ENCODE peak calls at places on chromosomes 7 and 10, in nine cellular contexts. Y is NCI-H226; X is mammary epithelial cell; B is uterus; D is BJ; A is activated T-cell treated with anti-CD3 and anti-CD28 coated beads for 48 hours; E is CD4-positive, CD25-positive, alpha-beta regulatory T cell; G is CD8-positive, alpha-beta T cell; N is Kasumi-1. U is an unnamed sample.

GRCh38 chr10:17528296-17528862 is 74.0 kb upstream of the ST8SIA6 start:
- DNase-seq in Y (no peak), X (no peak), B (no peak), D (no peak), A (no peak), E (no peak), G (no peak), N (no peak), U (no peak)

GRCh38 chr7:127844165-127844564 is 187.1 kb downstream of the LRRC4 start:
- DNase-seq in Y (no peak), X (no peak), B (no peak), D (no peak), A (no peak), E (no peak), G (no peak), N (no peak), U (no peak)

GRCh38 chr7:36227223-36227622 is 74.2 kb downstream of the EEPD1 start:
- DNase-seq in Y (no peak), X (no peak), B (peak), D (peak), A (no peak), E (no peak), G (no peak), N (no peak), U (no peak)

GRCh38 chr7:46725136-46725535 is 804.1 kb upstream of the IGFBP3 start:
- DNase-seq in Y (no peak), X (peak), B (no peak), D (no peak), A (no peak), E (no peak), G (no peak), N (no peak), U (no peak)

GRCh38 chr7:111041577-111041976 is 49.4 kb upstream of the LRRN3 start:
- DNase-seq in Y (peak), X (peak), B (no peak), D (no peak), A (no peak), E (no peak), G (no peak), N (no peak), U (no peak)

GRCh38 chr7:96300487-96300886 is 21.4 kb downstream of the SLC25A13 start:
- DNase-seq in Y (peak), X (no peak), B (no peak), D (no peak), A (no peak), E (no peak), G (no peak), N (no peak), U (no peak)

GRCh38 chr7:53272081-53272480 is 236.6 kb downstream of the POM121L12 start:
- DNase-seq in Y (no peak), X (no peak), B (no peak), D (no peak), A (no peak), E (no peak), G (no peak), N (no peak), U (no peak)

GRCh38 chr7:117230276-117231046 is 92.4 kb downstream of the WNT2 start:
- DNase-seq in Y (no peak), X (no peak), B (no peak), D (peak), A (no peak), E (no peak), G (no peak), N (peak), U (peak)

GRCh38 chr10:46560952-46561351 is 4.5 kb upstream of the GPRIN2 start:
- DNase-seq in Y (no peak), X (no peak), B (peak), D (no peak), A (no peak), E (no peak), G (no peak), N (no peak), U (peak)

GRCh38 chr7:69728299-69728698 is 130.0 kb downstream of the AUTS2 start:
- DNase-seq in Y (no peak), X (no peak), B (no peak), D (no peak), A (no peak), E (no peak), G (no peak), N (no peak), U (no peak)

GRCh38 chr7:35556532-35557471 is 138.1 kb downstream of the HERPUD2 start:
- DNase-seq in Y (no peak), X (no peak), B (no peak), D (no peak), A (no peak), E (no peak), G (no peak), N (peak), U (no peak)

GRCh38 chr7:25169683-25170082 is 44.6 kb upstream of the CYCS start:
- DNase-seq in Y (no peak), X (no peak), B (no peak), D (no peak), A (no peak), E (no peak), G (no peak), N (no peak), U (no peak)

GRCh38 chr10:131727612-131728011 is 173.2 kb upstream of the PPP2R2D start:
- DNase-seq in Y (no peak), X (no peak), B (no peak), D (no peak), A (no peak), E (no peak), G (no peak), N (no peak), U (no peak)

GRCh38 chr10:17607603-17608332 is 9.4 kb downstream of the HACD1 start:
- DNase-seq in Y (peak), X (peak), B (no peak), D (no peak), A (no peak), E (peak), G (no peak), N (peak), U (no peak)

GRCh38 chr7:143257501-143257900 is 5.7 kb upstream of the GSTK1 start:
- DNase-seq in Y (no peak), X (peak), B (no peak), D (no peak), A (no peak), E (no peak), G (no peak), N (no peak), U (no peak)

GRCh38 chr10:43299579-43299978 is 32.7 kb upstream of the RASGEF1A start:
- DNase-seq in Y (no peak), X (no peak), B (no peak), D (no peak), A (peak), E (peak), G (peak), N (no peak), U (no peak)

GRCh38 chr7:138097064-138097741 is 20.9 kb downstream of the AKR1D1 start:
- DNase-seq in Y (peak), X (peak), B (no peak), D (no peak), A (no peak), E (no peak), G (no peak), N (peak), U (no peak)

GRCh38 chr7:38863609-38864291 is 45.2 kb downstream of the VPS41 start:
- DNase-seq in Y (no peak), X (peak), B (no peak), D (no peak), A (no peak), E (no peak), G (no peak), N (no peak), U (no peak)

GRCh38 chr7:148242271-148242801 is 348.2 kb upstream of the C7orf33 start:
- DNase-seq in Y (no peak), X (peak), B (peak), D (no peak), A (no peak), E (no peak), G (no peak), N (peak), U (no peak)

GRCh38 chr7:66952343-66953043 is 31.5 kb downstream of the TMEM248 start:
- DNase-seq in Y (peak), X (peak), B (no peak), D (no peak), A (no peak), E (no peak), G (no peak), N (no peak), U (no peak)

GRCh38 chr10:18238875-18239485 is 98.8 kb downstream of the CACNB2 start:
- DNase-seq in Y (peak), X (peak), B (no peak), D (no peak), A (no peak), E (no peak), G (no peak), N (peak), U (no peak)

GRCh38 chr7:5693529-5693928 is 87.9 kb downstream of the RNF216 start:
- DNase-seq in Y (peak), X (peak), B (peak), D (no peak), A (no peak), E (no peak), G (no peak), N (peak), U (peak)

GRCh38 chr10:95441547-95441923 is 119.6 kb downstream of the SORBS1 start:
- DNase-seq in Y (no peak), X (no peak), B (no peak), D (no peak), A (no peak), E (no peak), G (no peak), N (no peak), U (no peak)

GRCh38 chr7:91292506-91292905 is 28.3 kb downstream of the FZD1 start:
- DNase-seq in Y (no peak), X (no peak), B (no peak), D (no peak), A (no peak), E (no peak), G (no peak), N (no peak), U (no peak)

GRCh38 chr10:103859161-103860141 is 4.1 kb upstream of the SH3PXD2A start:
- DNase-seq in Y (peak), X (peak), B (peak), D (no peak), A (peak), E (peak), G (peak), N (peak), U (peak)

GRCh38 chr10:55509168-55509567 is 708.1 kb upstream of the PCDH15 start:
- DNase-seq in Y (no peak), X (no peak), B (no peak), D (no peak), A (no peak), E (no peak), G (no peak), N (no peak), U (no peak)

GRCh38 chr10:131829156-131829930 is 71.5 kb upstream of the PPP2R2D start:
- DNase-seq in Y (no peak), X (no peak), B (no peak), D (no peak), A (no peak), E (no peak), G (no peak), N (no peak), U (no peak)

GRCh38 chr7:2483495-2483894 is 7.3 kb upstream of the GRIFIN start:
- DNase-seq in Y (no peak), X (no peak), B (no peak), D (no peak), A (no peak), E (no peak), G (peak), N (no peak), U (no peak)

GRCh38 chr10:115762029-115762428 is 511.0 kb downstream of the GFRA1 start:
- DNase-seq in Y (no peak), X (no peak), B (peak), D (no peak), A (no peak), E (no peak), G (no peak), N (no peak), U (no peak)

GRCh38 chr10:88152720-88153119 is 289.3 kb downstream of the PTEN start:
- DNase-seq in Y (peak), X (peak), B (no peak), D (peak), A (peak), E (no peak), G (peak), N (peak), U (peak)

GRCh38 chr7:69349291-69349690 is 249.0 kb upstream of the AUTS2 start:
- DNase-seq in Y (no peak), X (no peak), B (no peak), D (no peak), A (no peak), E (no peak), G (no peak), N (no peak), U (no peak)

GRCh38 chr7:25454562-25455031 is 226.3 kb upstream of the NPVF start:
- DNase-seq in Y (no peak), X (no peak), B (peak), D (no peak), A (no peak), E (no peak), G (no peak), N (no peak), U (no peak)

GRCh38 chr10:17685227-17685840 is 41.4 kb downstream of the STAM start:
- DNase-seq in Y (no peak), X (no peak), B (no peak), D (no peak), A (no peak), E (peak), G (no peak), N (no peak), U (peak)

GRCh38 chr7:138338361-138338760 is 121.7 kb upstream of the TRIM24 start:
- DNase-seq in Y (peak), X (no peak), B (peak), D (no peak), A (no peak), E (no peak), G (no peak), N (no peak), U (no peak)

GRCh38 chr7:78473011-78473410 is 674.4 kb downstream of the PHTF2 start:
- DNase-seq in Y (no peak), X (no peak), B (no peak), D (no peak), A (no peak), E (no peak), G (no peak), N (no peak), U (no peak)